ENCODE peak calls at places on chromosomes 16 and 17, in four cellular contexts. G, N, V and Y are unnamed samples.
A peak's percentile ranks its signal among the peaks of the same experiment; 100 is the strongest.

GRCh38 chr16:23025692-23026305 is 123.5 kb downstream of the USP31 start:
- DNase-seq in G (peak; percentile 67), N (no peak), V (no peak), Y (no peak)

GRCh38 chr17:79658811-79659207 is 48.0 kb upstream of the RBFOX3 start:
- DNase-seq in G (peak; percentile 77), N (peak; percentile 22), V (peak; percentile 19), Y (no peak)

GRCh38 chr17:11638700-11639265 is 40.5 kb downstream of the DNAH9 start:
- DNase-seq in G (no peak), N (no peak), V (no peak), Y (no peak)

GRCh38 chr17:10336393-10336792 is 36.4 kb downstream of the MYH13 start:
- DNase-seq in G (no peak), N (no peak), V (no peak), Y (no peak)

GRCh38 chr16:66425651-66426050 is 1.4 kb upstream of the BEAN1 start:
- DNase-seq in G (no peak), N (no peak), V (no peak), Y (no peak)

GRCh38 chr17:47267354-47267828 is 13.8 kb downstream of the ITGB3 start:
- DNase-seq in G (no peak), N (no peak), V (no peak), Y (no peak)

GRCh38 chr16:86775401-86775985 is 197.1 kb downstream of the FOXL1 start:
- DNase-seq in G (no peak), N (no peak), V (no peak), Y (no peak)

GRCh38 chr17:1076299-1076981 is 79.5 kb downstream of the TIMM22 start:
- DNase-seq in G (no peak), N (no peak), V (no peak), Y (no peak)

GRCh38 chr17:69560987-69561441 is 146.5 kb downstream of the MAP2K6 start:
- DNase-seq in G (peak; percentile 36), N (no peak), V (peak; percentile 97), Y (no peak)

GRCh38 chr17:72479113-72479512 is 358.3 kb downstream of the SOX9 start:
- DNase-seq in G (no peak), N (no peak), V (no peak), Y (no peak)

GRCh38 chr17:8705427-8705826 is 39.2 kb downstream of the CCDC42 start:
- DNase-seq in G (no peak), N (no peak), V (no peak), Y (no peak)

GRCh38 chr17:57808882-57809281 is 41.0 kb downstream of the MRPS23 start:
- DNase-seq in G (peak; percentile 50), N (no peak), V (no peak), Y (no peak)

GRCh38 chr16:72604375-72604774 is 432.4 kb upstream of the PMFBP1 start:
- DNase-seq in G (no peak), N (no peak), V (no peak), Y (no peak)

GRCh38 chr16:30526137-30526822 is at the start of gene ZNF768:
- DNase-seq in G (peak; percentile 94), N (peak; percentile 68), V (no peak), Y (peak; percentile 65)

GRCh38 chr17:4908711-4909496 is 6.0 kb upstream of the CHRNE start:
- DNase-seq in G (peak; percentile 91), N (peak; percentile 84), V (peak; percentile 95), Y (peak; percentile 61)

GRCh38 chr17:50710025-50710424 is 2.3 kb upstream of the ANKRD40 start:
- DNase-seq in G (no peak), N (no peak), V (no peak), Y (no peak)

GRCh38 chr16:81625544-81626152 is 153.4 kb upstream of the PLCG2 start:
- DNase-seq in G (no peak), N (no peak), V (peak; percentile 28), Y (peak; percentile 43)

GRCh38 chr16:58027341-58028167 is 2.0 kb downstream of the MMP15 start:
- DNase-seq in G (peak; percentile 63), N (no peak), V (peak; percentile 68), Y (no peak)

GRCh38 chr17:78573955-78574354 is 3.2 kb downstream of the DNAH17 start:
- DNase-seq in G (no peak), N (no peak), V (no peak), Y (no peak)

GRCh38 chr16:69482410-69482951 is 58.1 kb downstream of the CYB5B start:
- DNase-seq in G (no peak), N (peak; percentile 44), V (no peak), Y (no peak)

GRCh38 chr16:87466975-87467501 is 25.8 kb downstream of the ZCCHC14 start:
- DNase-seq in G (no peak), N (no peak), V (no peak), Y (no peak)

GRCh38 chr16:30005341-30006094 is 5.3 kb downstream of the DOC2A start:
- DNase-seq in G (peak; percentile 91), N (peak; percentile 46), V (peak; percentile 64), Y (peak; percentile 43)

GRCh38 chr16:72198641-72199250 is 26.8 kb upstream of the PMFBP1 start:
- DNase-seq in G (peak; percentile 69), N (no peak), V (no peak), Y (no peak)

DNA sequence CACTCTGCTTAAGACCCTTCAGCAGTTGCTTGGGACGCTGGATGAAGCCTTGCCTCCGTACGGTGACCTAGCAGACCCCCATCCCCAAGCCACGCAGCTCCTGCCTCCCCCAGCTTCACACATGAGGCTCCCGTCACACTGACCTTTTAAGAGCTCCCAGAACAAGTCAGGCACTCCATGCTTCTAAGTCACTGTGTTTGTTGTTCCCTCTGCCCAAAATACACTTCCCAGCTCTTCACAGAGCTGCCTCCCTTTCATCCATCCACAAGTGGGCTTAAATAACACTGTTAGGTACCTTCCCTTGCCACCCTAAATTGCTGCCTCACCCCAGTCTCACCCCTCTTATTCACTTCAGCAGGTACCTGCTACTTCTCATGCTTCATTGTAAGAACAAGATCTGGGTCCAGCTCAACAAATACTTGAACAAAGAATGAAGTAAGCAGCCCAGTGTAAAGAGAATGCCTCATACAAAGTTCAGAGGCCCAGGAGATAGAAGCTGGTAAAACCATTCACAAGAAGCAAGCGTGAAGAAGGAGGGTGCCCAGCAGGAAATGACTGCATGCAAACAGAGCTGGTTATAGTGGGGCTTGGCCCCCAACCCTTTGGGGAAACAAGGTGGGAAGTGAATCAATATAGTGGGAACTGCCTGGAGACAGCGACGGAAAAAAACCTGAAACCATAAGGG is 5.8 kb downstream of the ZC3H7A start:
- DNase-seq in G (no peak), N (no peak), V (no peak), Y (no peak)
- H3K4me1 ChIP-seq in G (peaks cover 28% of the 10 kb centered on the region), N (peaks cover 4% of the 10 kb centered on the region), V (peaks cover 15% of the 10 kb centered on the region), Y (peaks cover 37% of the 10 kb centered on the region)

GRCh38 chr17:43820759-43821158 is 12.2 kb downstream of the MPP3 start:
- DNase-seq in G (no peak), N (no peak), V (no peak), Y (no peak)

GRCh38 chr17:43822566-43823190 is 10.3 kb downstream of the MPP3 start:
- DNase-seq in G (peak; percentile 37), N (no peak), V (no peak), Y (no peak)

GRCh38 chr17:43817826-43818225 is 15.1 kb downstream of the MPP3 start:
- DNase-seq in G (no peak), N (no peak), V (no peak), Y (no peak)

GRCh38 chr17:43816336-43817320 is 16.3 kb downstream of the MPP3 start:
- DNase-seq in G (no peak), N (no peak), V (no peak), Y (no peak)

GRCh38 chr17:43818966-43819365 is 14.0 kb downstream of the MPP3 start:
- DNase-seq in G (no peak), N (no peak), V (no peak), Y (no peak)
- H3K27me3 ChIP-seq in G (no peaks in the 10 kb centered on the region), N (no peaks in the 10 kb centered on the region), V (no peaks in the 10 kb centered on the region), Y (no peaks in the 10 kb centered on the region)

GRCh38 chr17:17757944-17758343 is 76.7 kb downstream of the RAI1 start:
- DNase-seq in G (no peak), N (no peak), V (no peak), Y (no peak)

GRCh38 chr17:17755715-17756114 is 74.5 kb downstream of the RAI1 start:
- DNase-seq in G (no peak), N (no peak), V (no peak), Y (no peak)

GRCh38 chr17:17759164-17759563 is 77.6 kb downstream of the SREBF1 start:
- DNase-seq in G (no peak), N (no peak), V (no peak), Y (no peak)

GRCh38 chr17:17758443-17758842 is 77.2 kb downstream of the RAI1 start:
- DNase-seq in G (no peak), N (no peak), V (no peak), Y (no peak)

DNA sequence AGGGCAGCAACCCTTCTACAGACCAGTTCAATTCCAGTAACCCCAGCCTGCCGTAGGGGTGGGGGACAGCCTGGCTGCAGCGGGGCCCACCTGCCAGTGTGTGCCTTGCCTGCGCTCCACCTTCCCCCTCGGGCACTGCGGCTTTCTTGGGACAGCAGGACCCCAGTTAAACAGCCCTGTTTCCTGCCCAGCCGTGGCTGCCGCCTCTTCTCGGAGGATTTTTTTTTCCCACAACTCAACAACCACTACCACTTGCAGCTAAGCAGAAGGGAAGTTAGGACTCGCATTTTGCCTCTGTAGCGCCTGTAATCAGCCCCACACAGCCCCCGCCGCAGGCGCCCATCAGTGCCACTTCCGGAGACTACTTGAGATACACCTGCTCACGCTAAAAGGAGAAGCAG is 76.1 kb downstream of the RAI1 start:
- DNase-seq in G (no peak), N (no peak), V (no peak), Y (no peak)
- H3K27ac ChIP-seq in G (peak overlapping the region; percentile 58), N (no peak overlapping the region), V (no peak overlapping the region), Y (peak overlapping the region; percentile 65)

GRCh38 chr16:75104836-75105235 is 11.7 kb downstream of the LDHD start:
- DNase-seq in G (peak; percentile 16), N (no peak), V (no peak), Y (no peak)

GRCh38 chr16:75105306-75106061 is 11.1 kb downstream of the LDHD start:
- DNase-seq in G (peak; percentile 84), N (no peak), V (no peak), Y (no peak)

GRCh38 chr16:75102595-75102994 is 14.0 kb downstream of the LDHD start:
- DNase-seq in G (no peak), N (no peak), V (no peak), Y (no peak)

GRCh38 chr16:75106351-75107274 is 10.0 kb downstream of the LDHD start:
- DNase-seq in G (no peak), N (no peak), V (peak; percentile 62), Y (no peak)

GRCh38 chr16:75103994-75104393 is 12.6 kb downstream of the LDHD start:
- DNase-seq in G (no peak), N (no peak), V (no peak), Y (no peak)
- H3K4me1 ChIP-seq in G (peaks cover 54% of the 10 kb centered on the region), N (peaks cover 5% of the 10 kb centered on the region), V (peaks cover 34% of the 10 kb centered on the region), Y (peaks cover 17% of the 10 kb centered on the region)

GRCh38 chr17:7438656-7439460 is 454 bp upstream of the FGF11 start:
- DNase-seq in G (no peak), N (no peak), V (no peak), Y (no peak)
- H3K27me3 ChIP-seq in G (no peaks in the 10 kb centered on the region), N (no peaks in the 10 kb centered on the region), V (peaks cover 18% of the 10 kb centered on the region), Y (peaks cover 17% of the 10 kb centered on the region)

DNA sequence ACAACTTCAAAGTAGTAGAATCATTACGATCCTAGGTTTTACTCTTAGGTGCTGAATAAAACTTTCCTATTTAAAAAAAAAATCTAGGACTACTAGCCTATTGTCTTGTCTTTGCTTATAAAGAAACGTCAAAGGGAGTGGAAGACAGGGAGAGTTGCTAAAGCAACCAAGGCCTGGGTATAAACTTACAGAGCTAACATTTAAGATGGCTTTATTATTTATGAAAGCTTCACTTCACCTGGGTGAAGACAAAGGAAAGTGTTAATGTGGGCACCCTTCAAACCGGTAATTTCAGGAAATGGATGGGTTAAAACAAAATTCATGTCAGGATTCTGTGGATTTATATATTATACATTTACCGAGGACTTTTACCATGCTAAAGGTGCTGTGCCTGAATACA is 2.5 kb downstream of the DUSP14 start:
- DNase-seq in G (no peak), N (no peak), V (no peak), Y (no peak)
- H3K27ac ChIP-seq in G (no peak overlapping the region), N (peak overlapping the region; percentile 76), V (no peak overlapping the region), Y (no peak overlapping the region)

GRCh38 chr16:2037631-2038358 is 9.8 kb downstream of the NTHL1 start:
- DNase-seq in G (no peak), N (peak; percentile 53), V (no peak), Y (no peak)
- H3K4me1 ChIP-seq in G (peaks cover 82% of the 10 kb centered on the region), N (peaks cover 70% of the 10 kb centered on the region), V (peaks cover 29% of the 10 kb centered on the region), Y (no peaks in the 10 kb centered on the region)